ENCODE peak calls at places on chromosome 19, in four cellular contexts. P, Q, R and S are unnamed samples.

GRCh38 chr19:32471095-32471494 is 65.5 kb downstream of the DPY19L3 start:
- DNase-seq in Q (no peak), P (no peak), R (no peak), S (no peak)

GRCh38 chr19:35029737-35030256 is 473 bp upstream of the SCN1B start:
- DNase-seq in P (no peak), Q (peak), R (no peak), S (no peak)

GRCh38 chr19:31988256-31988655 is 357.2 kb upstream of the ZNF507 start:
- DNase-seq in P (no peak), R (no peak), Q (no peak), S (no peak)

GRCh38 chr19:32869369-32870153 is at the start of gene SLC7A9:
- DNase-seq in P (no peak), R (no peak), Q (no peak), S (peak)

GRCh38 chr19:21358768-21359451 is at the start of gene ZNF738:
- DNase-seq in P (peak), Q (peak), R (peak), S (peak)

GRCh38 chr19:45569619-45570421 is 14.8 kb downstream of the OPA3 start:
- DNase-seq in Q (no peak), R (no peak), P (peak), S (peak)

GRCh38 chr19:47363758-47364529 is 14.8 kb downstream of the DHX34 start:
- DNase-seq in R (peak), P (no peak), Q (peak), S (no peak)

GRCh38 chr19:56839665-56840451 is 668 bp downstream of the PEG3 start:
- DNase-seq in Q (no peak), R (no peak), P (peak), S (no peak)

GRCh38 chr19:35544110-35544802 is 1.2 kb upstream of the TMEM147 start:
- DNase-seq in R (no peak), Q (no peak), P (no peak), S (no peak)

GRCh38 chr19:40600086-40600917 is 867 bp upstream of the LTBP4 start:
- DNase-seq in Q (no peak), R (no peak), P (no peak), S (no peak)

GRCh38 chr19:40529093-40529954 is 47.3 kb upstream of the SHKBP1 start:
- DNase-seq in R (peak), P (peak), Q (peak), S (peak)

GRCh38 chr19:5690955-5691204 is 785 bp downstream of the RPL36 start:
- DNase-seq in P (no peak), R (no peak), Q (no peak), S (no peak)

GRCh38 chr19:7515471-7516226 is at the start of gene ZNF358:
- DNase-seq in R (peak), P (peak), Q (peak), S (peak)

GRCh38 chr19:16111909-16112752 is 442 bp downstream of the RAB8A start:
- DNase-seq in P (no peak), Q (no peak), R (no peak), S (no peak)

GRCh38 chr19:52453324-52454094 is at the start of gene ZNF578:
- DNase-seq in R (peak), Q (peak), P (peak), S (no peak)

GRCh38 chr19:45090034-45090433 is 2.9 kb upstream of the PPP1R37 start:
- DNase-seq in Q (no peak), R (no peak), P (no peak), S (no peak)

GRCh38 chr19:48962029-48962848 is 2.9 kb upstream of the FTL start:
- DNase-seq in P (no peak), R (no peak), Q (peak), S (peak)

GRCh38 chr19:34512254-34512796 is 30.8 kb downstream of the WTIP start:
- DNase-seq in Q (no peak), P (no peak), R (no peak), S (no peak)

GRCh38 chr19:15123900-15124299 is 16.7 kb downstream of the SYDE1 start:
- DNase-seq in R (no peak), P (no peak), Q (no peak), S (no peak)

GRCh38 chr19:6705931-6706632 is 14.4 kb downstream of the C3 start:
- DNase-seq in P (no peak), R (no peak), Q (no peak), S (no peak)

GRCh38 chr19:58522709-58523108 is 3.1 kb upstream of the ZBTB45 start:
- DNase-seq in R (no peak), P (no peak), Q (no peak), S (no peak)

GRCh38 chr19:55585658-55586339 is 5.2 kb upstream of the ZNF579 start:
- DNase-seq in R (peak), Q (peak), P (peak), S (peak)

GRCh38 chr19:7558667-7559066 is 23.1 kb downstream of the PNPLA6 start:
- DNase-seq in P (no peak), R (no peak), Q (no peak), S (no peak)

GRCh38 chr19:56111601-56112312 is 9.3 kb downstream of the ZNF787 start:
- DNase-seq in P (no peak), Q (no peak), R (no peak), S (no peak)

GRCh38 chr19:55173717-55174409 is 6.2 kb downstream of the SYT5 start:
- DNase-seq in P (peak), R (peak), Q (peak), S (peak)

GRCh38 chr19:5627395-5627904 is 4.6 kb downstream of the SAFB start:
- DNase-seq in Q (peak), P (no peak), R (peak), S (no peak)

GRCh38 chr19:46537136-46538097 is 41.8 kb upstream of the PNMA8B start:
- DNase-seq in R (peak), P (no peak), Q (peak), S (no peak)

GRCh38 chr19:46513461-46514236 is 18.0 kb upstream of the PNMA8B start:
- DNase-seq in Q (peak), R (peak), P (peak), S (peak)

GRCh38 chr19:46271488-46272197 is 25.2 kb upstream of the HIF3A start:
- DNase-seq in R (peak), Q (peak), P (no peak), S (no peak)

GRCh38 chr19:15316498-15316897 is 15.8 kb downstream of the BRD4 start:
- DNase-seq in R (peak), P (no peak), Q (peak), S (no peak)

GRCh38 chr19:35253316-35254286 is 4.8 kb downstream of the LSR start:
- DNase-seq in Q (no peak), R (no peak), P (no peak), S (no peak)

GRCh38 chr19:28428644-28429348 is 784.2 kb downstream of the UQCRFS1 start:
- DNase-seq in P (no peak), R (no peak), Q (no peak), S (peak)

GRCh38 chr19:28429356-28429755 is 783.6 kb downstream of the UQCRFS1 start:
- DNase-seq in R (no peak), Q (no peak), P (no peak), S (no peak)

GRCh38 chr19:28426902-28427232 is 786.1 kb downstream of the UQCRFS1 start:
- DNase-seq in Q (no peak), P (no peak), R (no peak), S (no peak)

GRCh38 chr19:28426110-28426901 is 786.6 kb downstream of the UQCRFS1 start:
- DNase-seq in R (no peak), P (no peak), Q (no peak), S (no peak)

GRCh38 chr19:28427256-28428083 is 785.5 kb downstream of the UQCRFS1 start:
- DNase-seq in R (no peak), Q (no peak), P (no peak), S (peak)
- H2BK5ac ChIP-seq in R (no peak), Q (no peak), P (no peak), S (peak)

DNA sequence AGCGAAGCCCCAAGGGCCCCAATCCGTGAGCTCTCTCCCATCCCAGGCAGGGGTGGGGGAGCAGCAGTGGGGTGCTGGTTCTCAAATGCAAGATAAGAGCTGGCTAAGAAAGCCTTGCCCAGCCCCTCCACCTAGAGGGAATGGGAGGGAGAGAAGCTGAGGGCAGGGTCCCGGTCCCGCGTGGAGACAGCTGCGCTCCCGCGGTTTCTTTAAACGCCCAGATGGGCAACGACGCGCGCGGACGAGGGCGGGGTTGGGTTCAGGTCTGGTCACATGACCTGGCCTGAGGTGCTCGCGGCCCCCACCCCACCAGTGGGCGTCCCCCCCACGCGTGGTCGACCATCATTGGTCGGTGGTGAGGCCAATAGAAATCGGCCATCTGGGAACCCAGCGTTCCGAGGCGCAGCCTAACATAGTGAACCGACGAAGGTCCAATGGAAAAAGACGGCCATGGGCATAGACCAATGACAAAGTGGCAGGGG is 314 bp upstream of the CALR start:
- DNase-seq in Q (peak), R (peak), P (peak), S (peak)
- H2AFZ ChIP-seq in Q (peak), R (peak), P (peak), S (no peak)

GRCh38 chr19:10621966-10622365 is 3.4 kb upstream of the SLC44A2 start:
- DNase-seq in R (no peak), Q (no peak), P (no peak), S (no peak)

GRCh38 chr19:10625003-10625761 is at the start of gene SLC44A2:
- DNase-seq in R (peak), Q (peak), P (peak), S (no peak)

GRCh38 chr19:10620786-10621185 is 4.6 kb upstream of the SLC44A2 start:
- DNase-seq in R (no peak), P (no peak), Q (no peak), S (no peak)

GRCh38 chr19:10624585-10624984 is 768 bp upstream of the SLC44A2 start:
- DNase-seq in P (no peak), R (no peak), Q (no peak), S (no peak)

DNA sequence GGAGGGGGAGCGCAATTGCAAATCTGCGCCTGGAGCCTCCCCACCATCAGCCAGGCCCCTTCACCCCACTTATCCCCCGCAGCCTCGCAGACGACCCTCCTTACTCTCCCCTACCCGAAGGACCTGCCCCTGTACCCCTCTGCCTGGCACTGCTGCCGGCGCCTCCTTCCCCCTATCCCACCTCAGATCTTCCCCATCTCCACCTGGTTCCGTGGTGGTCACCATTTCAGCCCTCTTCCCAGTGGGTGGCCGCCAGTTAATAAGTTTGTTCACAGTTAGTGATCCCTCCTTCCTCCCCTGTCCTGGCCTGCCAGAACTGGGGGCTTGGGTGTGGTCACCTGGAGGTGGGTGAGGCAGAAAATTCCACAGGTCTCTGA is 397 bp downstream of the SLC44A2 start:
- DNase-seq in P (no peak), R (no peak), Q (no peak), S (no peak)
- H2BK5ac ChIP-seq in P (peak), R (peak), Q (no peak), S (peak)

GRCh38 chr19:4007836-4008539 is 452 bp downstream of the PIAS4 start:
- DNase-seq in R (no peak), Q (peak), P (peak), S (no peak)
- H2AFZ ChIP-seq in R (peak), Q (no peak), P (peak), S (no peak)

GRCh38 chr19:12733907-12734214 is 623 bp downstream of the TRIR start:
- DNase-seq in R (no peak), Q (no peak), P (no peak), S (no peak)
- H2BK5ac ChIP-seq in R (peak), Q (peak), P (peak), S (no peak)

GRCh38 chr19:18282021-18282787 is 782 bp upstream of the JUND start:
- DNase-seq in R (no peak), Q (no peak), P (no peak), S (no peak)
- H2AFZ ChIP-seq in R (peak), Q (peak), P (peak), S (no peak)

GRCh38 chr19:960601-960938 is 23.6 kb upstream of the WDR18 start:
- DNase-seq in Q (no peak), R (no peak), P (no peak), S (no peak)
- H2BK5ac ChIP-seq in Q (no peak), R (no peak), P (peak), S (no peak)

GRCh38 chr19:2180881-2181617 is 17.3 kb downstream of the DOT1L start:
- DNase-seq in Q (no peak), R (no peak), P (no peak), S (no peak)

GRCh38 chr19:2176336-2176994 is 12.7 kb downstream of the DOT1L start:
- DNase-seq in R (no peak), P (no peak), Q (no peak), S (no peak)

GRCh38 chr19:2181618-2181997 is 17.9 kb downstream of the DOT1L start:
- DNase-seq in R (no peak), Q (no peak), P (no peak), S (no peak)

GRCh38 chr19:2180114-2180513 is 16.4 kb downstream of the DOT1L start:
- DNase-seq in P (no peak), Q (no peak), R (no peak), S (no peak)

DNA sequence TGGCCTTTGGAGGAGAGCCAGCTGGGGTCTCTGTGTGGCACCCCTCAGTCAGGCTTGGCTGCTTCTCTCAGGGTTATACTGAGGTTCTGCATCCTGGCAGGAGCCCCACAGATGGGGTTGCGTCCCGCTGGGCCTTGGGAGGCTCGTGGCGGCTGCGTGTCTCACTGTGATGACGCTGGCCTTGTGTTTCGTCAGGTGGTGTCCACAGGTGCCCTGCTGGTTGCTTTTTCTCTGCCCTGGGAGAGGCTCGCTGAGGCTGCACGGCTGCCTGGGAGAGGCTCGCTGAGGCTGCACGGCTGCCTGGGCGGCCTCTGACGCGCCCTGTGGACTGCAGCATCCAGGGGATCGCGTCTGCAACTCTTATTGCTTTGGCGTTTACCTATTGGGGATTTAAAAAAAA is 15.4 kb downstream of the DOT1L start:
- DNase-seq in Q (no peak), P (no peak), R (no peak), S (no peak)
- H2AFZ ChIP-seq in Q (no peak), P (no peak), R (no peak), S (no peak)